ENCODE peak calls at places on chromosomes 13 and 19, in five cellular contexts. One of them, this sample, is unnamed.

GRCh38 chr13:55483626-55484158 is 1657.0 kb upstream of the PRR20A start:
- DNase-seq in CD8-positive, alpha-beta T cell: no peak
- DNase-seq in epithelial cell of esophagus: no peak
- DNase-seq in heart right ventricle: no peak
- DNase-seq in ovary: no peak
- DNase-seq in this sample: no peak

GRCh38 chr19:15300533-15301194 is 31.7 kb downstream of the BRD4 start:
- DNase-seq in heart right ventricle: no peak
- DNase-seq in ovary: no peak
- DNase-seq in CD8-positive, alpha-beta T cell: no peak
- DNase-seq in epithelial cell of esophagus: peak; percentile 50
- DNase-seq in this sample: peak; percentile 65

GRCh38 chr19:2411709-2412108 is 15.7 kb downstream of the TIMM13 start:
- DNase-seq in heart right ventricle: no peak
- DNase-seq in epithelial cell of esophagus: no peak
- DNase-seq in CD8-positive, alpha-beta T cell: no peak
- DNase-seq in ovary: no peak
- DNase-seq in this sample: no peak

GRCh38 chr13:25493930-25494707 is 122.3 kb downstream of the ATP8A2 start:
- DNase-seq in epithelial cell of esophagus: no peak
- DNase-seq in heart right ventricle: no peak
- DNase-seq in ovary: no peak
- DNase-seq in CD8-positive, alpha-beta T cell: no peak
- DNase-seq in this sample: no peak

GRCh38 chr13:59442946-59443345 is 720.8 kb downstream of the DIAPH3 start:
- DNase-seq in epithelial cell of esophagus: no peak
- DNase-seq in heart right ventricle: no peak
- DNase-seq in ovary: no peak
- DNase-seq in CD8-positive, alpha-beta T cell: no peak
- DNase-seq in this sample: peak; percentile 29

GRCh38 chr13:44155422-44156293 is 218.0 kb upstream of the SERP2 start:
- DNase-seq in ovary: peak; percentile 79
- DNase-seq in CD8-positive, alpha-beta T cell: no peak
- DNase-seq in epithelial cell of esophagus: no peak
- DNase-seq in heart right ventricle: peak; percentile 62
- DNase-seq in this sample: peak; percentile 35

GRCh38 chr19:40398417-40399056 is 8.6 kb upstream of the HIPK4 start:
- DNase-seq in epithelial cell of esophagus: peak; percentile 87
- DNase-seq in ovary: peak; percentile 72
- DNase-seq in CD8-positive, alpha-beta T cell: peak; percentile 54
- DNase-seq in heart right ventricle: no peak
- DNase-seq in this sample: no peak

GRCh38 chr13:96779691-96780090 is 214.6 kb downstream of the OXGR1 start:
- DNase-seq in CD8-positive, alpha-beta T cell: no peak
- DNase-seq in heart right ventricle: no peak
- DNase-seq in ovary: no peak
- DNase-seq in epithelial cell of esophagus: no peak
- DNase-seq in this sample: no peak

GRCh38 chr19:37899453-37899852 is 6.9 kb downstream of the WDR87 start:
- DNase-seq in CD8-positive, alpha-beta T cell: no peak
- DNase-seq in ovary: no peak
- DNase-seq in epithelial cell of esophagus: no peak
- DNase-seq in heart right ventricle: no peak
- DNase-seq in this sample: no peak

GRCh38 chr13:99963832-99964339 is 7.7 kb downstream of the ZIC5 start:
- DNase-seq in ovary: no peak
- DNase-seq in epithelial cell of esophagus: no peak
- DNase-seq in heart right ventricle: no peak
- DNase-seq in CD8-positive, alpha-beta T cell: no peak
- DNase-seq in this sample: no peak

GRCh38 chr19:32067686-32068085 is 277.7 kb upstream of the ZNF507 start:
- DNase-seq in CD8-positive, alpha-beta T cell: no peak
- DNase-seq in heart right ventricle: no peak
- DNase-seq in epithelial cell of esophagus: no peak
- DNase-seq in ovary: no peak
- DNase-seq in this sample: no peak

GRCh38 chr13:50198508-50198907 is 183.3 kb downstream of the KCNRG start:
- DNase-seq in epithelial cell of esophagus: peak; percentile 90
- DNase-seq in heart right ventricle: no peak
- DNase-seq in ovary: no peak
- DNase-seq in CD8-positive, alpha-beta T cell: no peak
- DNase-seq in this sample: peak; percentile 95

GRCh38 chr13:104085611-104086010 is 1019.4 kb upstream of the SLC10A2 start:
- DNase-seq in ovary: no peak
- DNase-seq in CD8-positive, alpha-beta T cell: no peak
- DNase-seq in heart right ventricle: no peak
- DNase-seq in epithelial cell of esophagus: no peak
- DNase-seq in this sample: no peak

GRCh38 chr19:40225440-40226305 is 816 bp downstream of the CCNP start:
- DNase-seq in ovary: no peak
- DNase-seq in CD8-positive, alpha-beta T cell: no peak
- DNase-seq in epithelial cell of esophagus: no peak
- DNase-seq in heart right ventricle: no peak
- DNase-seq in this sample: peak; percentile 52

GRCh38 chr13:111329641-111330040 is 9.2 kb downstream of the TEX29 start:
- DNase-seq in heart right ventricle: no peak
- DNase-seq in ovary: no peak
- DNase-seq in epithelial cell of esophagus: no peak
- DNase-seq in CD8-positive, alpha-beta T cell: peak; percentile 13
- DNase-seq in this sample: no peak

GRCh38 chr19:2225415-2226050 is 10.6 kb downstream of the PLEKHJ1 start:
- DNase-seq in CD8-positive, alpha-beta T cell: no peak
- DNase-seq in epithelial cell of esophagus: no peak
- DNase-seq in ovary: no peak
- DNase-seq in heart right ventricle: no peak
- DNase-seq in this sample: no peak

GRCh38 chr13:24168392-24168750 is 7.9 kb downstream of the SPATA13 start:
- DNase-seq in heart right ventricle: no peak
- DNase-seq in epithelial cell of esophagus: no peak
- DNase-seq in ovary: no peak
- DNase-seq in CD8-positive, alpha-beta T cell: no peak
- DNase-seq in this sample: no peak

GRCh38 chr13:38417727-38418126 is 68.1 kb downstream of the UFM1 start:
- DNase-seq in CD8-positive, alpha-beta T cell: no peak
- DNase-seq in ovary: no peak
- DNase-seq in epithelial cell of esophagus: peak; percentile 71
- DNase-seq in heart right ventricle: no peak
- DNase-seq in this sample: no peak

GRCh38 chr13:49444517-49445395 is 682 bp downstream of the SETDB2 start:
- DNase-seq in ovary: no peak
- DNase-seq in epithelial cell of esophagus: peak; percentile 74
- DNase-seq in heart right ventricle: no peak
- DNase-seq in CD8-positive, alpha-beta T cell: peak; percentile 50
- DNase-seq in this sample: peak; percentile 47

GRCh38 chr19:29337029-29337428 is 124.1 kb upstream of the UQCRFS1 start:
- DNase-seq in heart right ventricle: no peak
- DNase-seq in epithelial cell of esophagus: no peak
- DNase-seq in CD8-positive, alpha-beta T cell: no peak
- DNase-seq in ovary: no peak
- DNase-seq in this sample: no peak

GRCh38 chr19:51777570-51778460 is 16.8 kb downstream of the FPR2 start:
- DNase-seq in heart right ventricle: peak; percentile 78
- DNase-seq in CD8-positive, alpha-beta T cell: peak; percentile 51
- DNase-seq in ovary: peak; percentile 82
- DNase-seq in epithelial cell of esophagus: peak; percentile 86
- DNase-seq in this sample: peak; percentile 96

DNA sequence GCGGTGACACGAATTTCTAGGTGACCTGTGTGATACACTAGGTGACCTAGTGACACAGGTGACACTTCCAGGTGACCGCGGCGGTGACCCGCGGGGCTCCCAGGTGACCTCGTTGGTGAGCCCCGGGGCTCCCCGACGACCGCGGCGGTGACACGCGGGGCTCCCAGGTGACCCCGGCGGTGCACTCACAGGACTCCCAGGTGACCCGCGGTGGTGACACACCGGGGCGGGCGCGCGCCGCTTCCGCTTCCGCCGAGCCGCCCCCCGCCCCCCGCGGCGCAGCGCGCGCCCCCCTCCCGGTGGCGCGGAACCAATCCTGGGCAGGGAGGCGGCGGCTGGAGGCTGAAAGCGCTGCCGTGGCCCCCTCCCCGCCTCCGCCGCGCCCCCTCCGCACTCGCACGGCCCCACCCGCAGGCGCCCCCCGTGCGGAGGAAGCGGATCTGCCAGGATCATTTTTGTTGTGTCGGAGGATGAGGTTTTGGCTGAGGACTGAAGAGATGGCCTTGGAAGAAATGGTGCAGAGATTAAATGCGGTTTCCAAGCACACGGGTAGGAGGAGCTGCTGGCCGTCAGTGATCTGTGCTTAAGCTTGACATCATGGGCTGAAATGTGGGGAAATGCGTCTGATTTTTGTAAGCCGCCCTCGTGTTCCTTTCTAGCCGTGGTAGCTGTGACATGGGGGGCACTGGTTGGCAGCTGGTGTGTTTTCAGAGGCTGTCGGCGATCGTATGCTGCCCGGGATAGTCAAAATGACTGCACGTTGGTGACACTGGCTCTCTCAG is at the start of gene MCF2L:
- DNase-seq in epithelial cell of esophagus: peak; percentile 19
- DNase-seq in heart right ventricle: peak; percentile 36
- DNase-seq in CD8-positive, alpha-beta T cell: peak; percentile 82
- DNase-seq in ovary: peak; percentile 56
- DNase-seq in this sample: peak; percentile 42
- H3K4me3 ChIP-seq in epithelial cell of esophagus: no peak within 1 kb of the TSS
- H3K4me3 ChIP-seq in heart right ventricle: peak within 1 kb of the TSS; percentile 62
- H3K4me3 ChIP-seq in CD8-positive, alpha-beta T cell: peak within 1 kb of the TSS; percentile 66
- H3K4me3 ChIP-seq in ovary: peak within 1 kb of the TSS; percentile 46
- H3K4me3 ChIP-seq in this sample: peak within 1 kb of the TSS; percentile 14

GRCh38 chr19:46944123-46944718 is 75.4 kb upstream of the NPAS1 start:
- DNase-seq in epithelial cell of esophagus: no peak
- DNase-seq in ovary: no peak
- DNase-seq in heart right ventricle: no peak
- DNase-seq in CD8-positive, alpha-beta T cell: no peak
- DNase-seq in this sample: no peak
- H3K4me3 ChIP-seq in epithelial cell of esophagus: no peak overlapping the region
- H3K4me3 ChIP-seq in ovary: no peak overlapping the region
- H3K4me3 ChIP-seq in heart right ventricle: peak overlapping the region; percentile 2
- H3K4me3 ChIP-seq in CD8-positive, alpha-beta T cell: no peak overlapping the region
- H3K4me3 ChIP-seq in this sample: no peak overlapping the region

GRCh38 chr19:58268344-58268743 is 10.4 kb upstream of the ZNF8 start:
- DNase-seq in epithelial cell of esophagus: no peak
- DNase-seq in CD8-positive, alpha-beta T cell: no peak
- DNase-seq in ovary: no peak
- DNase-seq in heart right ventricle: no peak
- DNase-seq in this sample: no peak
- H3K4me3 ChIP-seq in epithelial cell of esophagus: no peak overlapping the region
- H3K4me3 ChIP-seq in CD8-positive, alpha-beta T cell: no peak overlapping the region
- H3K4me3 ChIP-seq in ovary: no peak overlapping the region
- H3K4me3 ChIP-seq in heart right ventricle: no peak overlapping the region
- H3K4me3 ChIP-seq in this sample: no peak overlapping the region

DNA sequence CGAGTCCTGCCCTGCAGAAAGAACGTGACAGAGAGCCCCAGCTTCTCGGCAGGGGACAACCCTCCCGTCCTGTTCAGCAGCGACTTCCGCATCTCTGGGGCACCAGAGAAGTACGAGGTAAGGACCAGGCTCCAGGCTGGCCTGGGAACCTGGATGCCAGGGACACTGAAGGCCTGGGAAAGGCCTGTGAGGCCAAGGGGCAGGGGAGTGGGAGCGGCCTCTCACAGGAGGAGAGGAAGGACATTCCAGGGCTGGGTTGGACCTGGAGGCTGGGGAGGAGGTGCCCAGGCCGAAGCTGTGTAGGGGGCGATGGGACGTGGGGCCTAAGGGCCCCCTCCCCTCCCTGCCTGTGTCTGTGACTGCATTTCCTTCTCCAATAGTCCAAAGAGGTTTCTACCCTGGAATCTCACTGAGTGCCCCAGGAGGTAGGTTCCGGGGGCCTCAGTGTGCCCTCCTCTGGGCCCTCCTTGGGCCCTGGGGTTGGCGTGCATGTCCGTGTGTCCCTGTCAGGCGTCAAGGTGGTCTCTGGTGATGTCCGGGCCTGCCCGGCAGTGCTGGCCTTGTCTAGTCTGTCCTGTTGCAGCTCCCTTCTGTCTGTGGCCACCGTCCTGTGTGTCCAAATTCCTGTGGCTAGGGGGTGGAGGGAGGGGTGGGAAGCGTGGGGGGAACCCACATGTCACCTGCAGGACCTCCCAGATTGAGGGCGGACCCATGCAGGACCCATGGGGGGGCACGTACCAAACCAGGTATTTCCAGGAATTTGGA is 16.9 kb upstream of the CD22 start:
- DNase-seq in heart right ventricle: no peak
- DNase-seq in epithelial cell of esophagus: no peak
- DNase-seq in ovary: no peak
- DNase-seq in CD8-positive, alpha-beta T cell: no peak
- DNase-seq in this sample: no peak
- H3K4me3 ChIP-seq in heart right ventricle: no peak overlapping the region
- H3K4me3 ChIP-seq in epithelial cell of esophagus: no peak overlapping the region
- H3K4me3 ChIP-seq in ovary: peak overlapping the region; percentile 7
- H3K4me3 ChIP-seq in CD8-positive, alpha-beta T cell: no peak overlapping the region
- H3K4me3 ChIP-seq in this sample: no peak overlapping the region

This sample was measured in cardiac fibroblast.